ENCODE peak calls at places on chromosome X, in four cellular contexts. B is naive thymus-derived CD8-positive, alpha-beta T cell; J is Calu3; P is stimulated activated CD4-positive, alpha-beta T cell treated with anti-CD3 and anti-CD28 coated beads, Interleukin-12 subunit alpha, Interleukin-12 subunit beta, amount 100 ng/mL, for 48 hours. A is an unnamed sample.

GRCh38 chrX:105803891-105804290 is 18.4 kb upstream of the NRK start:
- DNase-seq in B (no peak), J (no peak), P (no peak), A (no peak)

GRCh38 chrX:28668303-28668702 is 81.1 kb downstream of the IL1RAPL1 start:
- DNase-seq in B (no peak), J (no peak), P (no peak), A (no peak)

GRCh38 chrX:134542485-134542884 is 82.5 kb downstream of the HPRT1 start:
- DNase-seq in B (no peak), J (no peak), P (no peak), A (no peak)

GRCh38 chrX:39214380-39215126 is 413.3 kb downstream of the MID1IP1 start:
- DNase-seq in B (no peak), J (no peak), P (no peak), A (no peak)

GRCh38 chrX:71181558-71181909 is 36.9 kb downstream of the NLGN3 start:
- DNase-seq in B (peak), J (no peak), P (no peak), A (no peak)

GRCh38 chrX:10769165-10769564 is 148.8 kb upstream of the MID1 start:
- DNase-seq in B (no peak), J (no peak), P (no peak), A (no peak)

GRCh38 chrX:139554367-139554766 is 23.8 kb downstream of the F9 start:
- DNase-seq in B (no peak), J (no peak), P (no peak), A (no peak)

GRCh38 chrX:9816094-9816700 is 30.0 kb downstream of the SHROOM2 start:
- DNase-seq in B (no peak), J (no peak), P (no peak), A (no peak)

GRCh38 chrX:135411893-135412292 is 9.9 kb upstream of the SMIM10L2A start:
- DNase-seq in B (no peak), J (no peak), P (no peak), A (no peak)

GRCh38 chrX:133359466-133359865 is 55.8 kb downstream of the GPC4 start:
- DNase-seq in B (no peak), J (no peak), P (no peak), A (no peak)

GRCh38 chrX:7689791-7690412 is 153.1 kb upstream of the VCX start:
- DNase-seq in B (no peak), J (no peak), P (no peak), A (no peak)

GRCh38 chrX:50615570-50616158 is 145.0 kb upstream of the DGKK start:
- DNase-seq in B (no peak), J (no peak), P (no peak), A (no peak)

GRCh38 chrX:80816051-80816450 is 6.4 kb upstream of the BRWD3 start:
- DNase-seq in B (no peak), J (no peak), P (no peak), A (no peak)

GRCh38 chrX:138756234-138756633 is 44.7 kb upstream of the FGF13 start:
- DNase-seq in B (no peak), J (peak), P (no peak), A (no peak)

GRCh38 chrX:102517331-102517730 is 792 bp upstream of the TMSB15A start:
- DNase-seq in B (no peak), J (no peak), P (no peak), A (no peak)

GRCh38 chrX:107978707-107979307 is 3.4 kb downstream of the TEX13B start:
- DNase-seq in B (no peak), J (peak), P (no peak), A (peak)

GRCh38 chrX:12984629-12985303 is 9.9 kb downstream of the TMSB4X start:
- DNase-seq in B (no peak), J (peak), P (no peak), A (no peak)

GRCh38 chrX:92232182-92232581 is 453.0 kb downstream of the PCDH11X start:
- DNase-seq in B (no peak), J (no peak), P (no peak), A (no peak)

GRCh38 chrX:69158166-69159040 is 6.8 kb downstream of the PJA1 start:
- DNase-seq in B (peak), J (peak), P (no peak), A (peak)

GRCh38 chrX:45309096-45309495 is 108.4 kb upstream of the DIPK2B start:
- DNase-seq in B (no peak), J (no peak), P (no peak), A (no peak)

GRCh38 chrX:81542255-81542654 is 340.4 kb downstream of the SH3BGRL start:
- DNase-seq in B (no peak), J (no peak), P (no peak), A (no peak)

GRCh38 chrX:69626129-69626528 is 10.2 kb downstream of the EDA start:
- DNase-seq in B (no peak), J (no peak), P (no peak), A (no peak)

GRCh38 chrX:153906126-153906917 is 1.8 kb downstream of the AVPR2 start:
- DNase-seq in B (no peak), J (no peak), P (no peak), A (peak)

GRCh38 chrX:68931345-68931744 is 102.5 kb downstream of the EFNB1 start:
- DNase-seq in B (no peak), J (no peak), P (no peak), A (no peak)

GRCh38 chrX:123962794-123963373 is 1.4 kb downstream of the STAG2 start:
- DNase-seq in B (peak), J (peak), P (peak), A (peak)

GRCh38 chrX:74383611-74384010 is 37.7 kb upstream of the SLC16A2 start:
- DNase-seq in B (no peak), J (peak), P (no peak), A (peak)

A was measured in HL-60.